ENCODE peak calls at places on chromosomes 3 and 15, in eight cellular contexts. One of them, this sample, is unnamed.

GRCh38 chr15:66796343-66796742 is 94.3 kb downstream of the SMAD6 start:
- DNase-seq in Peyer's patch: peak; percentile 7
- DNase-seq in breast epithelium: no peak
- DNase-seq in adrenal gland: no peak
- DNase-seq in spleen: no peak
- DNase-seq in heart left ventricle: no peak
- DNase-seq in tibial nerve: no peak
- DNase-seq in esophagus squamous epithelium: no peak
- DNase-seq in this sample: no peak

GRCh38 chr3:14240366-14240765 is 61.7 kb downstream of the LSM3 start:
- DNase-seq in heart left ventricle: no peak
- DNase-seq in esophagus squamous epithelium: no peak
- DNase-seq in breast epithelium: no peak
- DNase-seq in adrenal gland: no peak
- DNase-seq in spleen: no peak
- DNase-seq in tibial nerve: no peak
- DNase-seq in Peyer's patch: no peak
- DNase-seq in this sample: no peak

GRCh38 chr3:51581529-51581928 is 43.0 kb downstream of the RAD54L2 start:
- DNase-seq in spleen: no peak
- DNase-seq in esophagus squamous epithelium: no peak
- DNase-seq in tibial nerve: no peak
- DNase-seq in Peyer's patch: no peak
- DNase-seq in adrenal gland: peak; percentile 25
- DNase-seq in heart left ventricle: no peak
- DNase-seq in breast epithelium: no peak
- DNase-seq in this sample: no peak

GRCh38 chr15:31175484-31175883 is 74.0 kb upstream of the TRPM1 start:
- DNase-seq in spleen: no peak
- DNase-seq in esophagus squamous epithelium: no peak
- DNase-seq in Peyer's patch: no peak
- DNase-seq in tibial nerve: no peak
- DNase-seq in heart left ventricle: no peak
- DNase-seq in breast epithelium: no peak
- DNase-seq in adrenal gland: no peak
- DNase-seq in this sample: no peak

GRCh38 chr3:168495251-168495650 is 399.5 kb upstream of the GOLIM4 start:
- DNase-seq in heart left ventricle: no peak
- DNase-seq in adrenal gland: no peak
- DNase-seq in tibial nerve: no peak
- DNase-seq in Peyer's patch: no peak
- DNase-seq in spleen: no peak
- DNase-seq in esophagus squamous epithelium: no peak
- DNase-seq in breast epithelium: no peak
- DNase-seq in this sample: no peak

GRCh38 chr3:44019736-44020135 is 221.9 kb upstream of the TOPAZ1 start:
- DNase-seq in heart left ventricle: no peak
- DNase-seq in breast epithelium: no peak
- DNase-seq in tibial nerve: no peak
- DNase-seq in spleen: no peak
- DNase-seq in Peyer's patch: no peak
- DNase-seq in adrenal gland: no peak
- DNase-seq in esophagus squamous epithelium: no peak
- DNase-seq in this sample: no peak

GRCh38 chr3:150227839-150228238 is 180.3 kb upstream of the TSC22D2 start:
- DNase-seq in breast epithelium: no peak
- DNase-seq in adrenal gland: peak; percentile 44
- DNase-seq in Peyer's patch: peak; percentile 69
- DNase-seq in spleen: no peak
- DNase-seq in esophagus squamous epithelium: no peak
- DNase-seq in tibial nerve: peak; percentile 63
- DNase-seq in heart left ventricle: peak; percentile 32
- DNase-seq in this sample: peak; percentile 79

GRCh38 chr15:68584704-68585573 is 6.1 kb downstream of the CORO2B start:
- DNase-seq in adrenal gland: no peak
- DNase-seq in tibial nerve: no peak
- DNase-seq in esophagus squamous epithelium: no peak
- DNase-seq in Peyer's patch: no peak
- DNase-seq in heart left ventricle: no peak
- DNase-seq in breast epithelium: no peak
- DNase-seq in spleen: peak; percentile 27
- DNase-seq in this sample: no peak

GRCh38 chr3:187841552-187841951 is 96.3 kb upstream of the BCL6 start:
- DNase-seq in tibial nerve: no peak
- DNase-seq in Peyer's patch: no peak
- DNase-seq in breast epithelium: no peak
- DNase-seq in esophagus squamous epithelium: no peak
- DNase-seq in heart left ventricle: no peak
- DNase-seq in spleen: no peak
- DNase-seq in adrenal gland: peak; percentile 75
- DNase-seq in this sample: no peak

GRCh38 chr15:74443100-74443909 is 9.5 kb upstream of the SEMA7A start:
- DNase-seq in esophagus squamous epithelium: no peak
- DNase-seq in Peyer's patch: peak; percentile 23
- DNase-seq in heart left ventricle: no peak
- DNase-seq in spleen: peak; percentile 44
- DNase-seq in tibial nerve: no peak
- DNase-seq in adrenal gland: no peak
- DNase-seq in breast epithelium: no peak
- DNase-seq in this sample: no peak

GRCh38 chr15:70250208-70251201 is 152.8 kb upstream of the TLE3 start:
- DNase-seq in adrenal gland: no peak
- DNase-seq in tibial nerve: no peak
- DNase-seq in esophagus squamous epithelium: no peak
- DNase-seq in Peyer's patch: no peak
- DNase-seq in breast epithelium: no peak
- DNase-seq in heart left ventricle: no peak
- DNase-seq in spleen: peak; percentile 69
- DNase-seq in this sample: peak; percentile 79

DNA sequence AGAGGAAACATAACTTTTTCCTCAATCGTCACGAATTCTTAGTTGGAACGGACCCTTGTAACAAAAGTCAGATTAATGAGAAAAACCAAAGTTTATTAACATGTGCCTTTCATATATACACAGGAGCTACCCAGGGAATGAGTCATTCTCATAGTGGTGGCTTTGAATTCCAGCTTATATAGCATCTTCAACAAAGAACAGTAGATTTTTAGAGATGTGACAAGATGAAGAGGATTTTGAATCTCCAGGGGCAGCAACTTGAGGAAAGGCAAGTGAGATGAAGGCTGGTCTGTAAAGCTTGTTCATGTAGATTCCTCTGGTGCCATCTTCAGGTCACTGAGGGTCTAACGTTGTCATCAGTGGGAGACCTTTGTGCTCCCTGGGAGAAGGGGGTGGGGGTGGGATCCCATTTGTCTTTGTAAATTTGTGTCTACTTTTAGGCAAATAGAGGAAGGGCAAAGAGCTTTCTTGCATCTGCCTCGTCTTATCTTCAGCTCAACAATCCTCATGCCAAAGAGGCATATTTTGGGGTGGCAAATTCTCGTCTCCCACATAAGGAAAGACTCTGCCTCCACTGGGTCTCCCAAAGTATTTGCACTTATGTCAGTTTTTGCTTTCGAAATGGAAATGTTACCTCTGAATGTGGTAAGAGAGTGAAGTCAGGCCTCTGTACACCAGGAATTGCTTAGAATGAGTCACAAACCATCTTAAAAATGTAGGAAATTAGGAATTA is 29.5 kb downstream of the CLEC3B start:
- DNase-seq in esophagus squamous epithelium: no peak
- DNase-seq in Peyer's patch: no peak
- DNase-seq in tibial nerve: peak; percentile 38
- DNase-seq in breast epithelium: no peak
- DNase-seq in spleen: no peak
- DNase-seq in heart left ventricle: no peak
- DNase-seq in adrenal gland: no peak
- DNase-seq in this sample: no peak
- H3K4me3 ChIP-seq in esophagus squamous epithelium: no peak overlapping the region
- H3K4me3 ChIP-seq in Peyer's patch: no peak overlapping the region
- H3K4me3 ChIP-seq in tibial nerve: no peak overlapping the region
- H3K4me3 ChIP-seq in breast epithelium: no peak overlapping the region
- H3K4me3 ChIP-seq in spleen: no peak overlapping the region
- H3K4me3 ChIP-seq in heart left ventricle: no peak overlapping the region
- H3K4me3 ChIP-seq in adrenal gland: no peak overlapping the region
- H3K4me3 ChIP-seq in this sample: no peak overlapping the region

GRCh38 chr15:48603123-48603500 is 42.4 kb downstream of the FBN1 start:
- DNase-seq in heart left ventricle: no peak
- DNase-seq in tibial nerve: no peak
- DNase-seq in esophagus squamous epithelium: no peak
- DNase-seq in spleen: no peak
- DNase-seq in breast epithelium: no peak
- DNase-seq in Peyer's patch: no peak
- DNase-seq in adrenal gland: no peak
- DNase-seq in this sample: no peak
- TF ChIP-seq CTCF in heart left ventricle: no peak
- TF ChIP-seq CTCF in tibial nerve: no peak
- TF ChIP-seq CTCF in esophagus squamous epithelium: no peak
- TF ChIP-seq CTCF in spleen: no peak
- TF ChIP-seq CTCF in breast epithelium: no peak
- TF ChIP-seq CTCF in Peyer's patch: no peak
- TF ChIP-seq CTCF in adrenal gland: no peak
- TF ChIP-seq CTCF in this sample: no peak

GRCh38 chr3:30607032-30607833 is 832 bp downstream of the TGFBR2 start:
- DNase-seq in heart left ventricle: peak; percentile 85
- DNase-seq in adrenal gland: peak; percentile 71
- DNase-seq in spleen: peak; percentile 97
- DNase-seq in Peyer's patch: peak; percentile 94
- DNase-seq in esophagus squamous epithelium: peak; percentile 38
- DNase-seq in tibial nerve: peak; percentile 66
- DNase-seq in breast epithelium: peak; percentile 60
- DNase-seq in this sample: peak; percentile 95
- TF ChIP-seq POLR2A in heart left ventricle: no peak
- TF ChIP-seq POLR2A in adrenal gland: no peak
- TF ChIP-seq POLR2A in spleen: peak; percentile 87
- TF ChIP-seq POLR2A in Peyer's patch: peak; percentile 51
- TF ChIP-seq POLR2A in esophagus squamous epithelium: no peak
- TF ChIP-seq POLR2A in tibial nerve: peak; percentile 4
- TF ChIP-seq POLR2A in breast epithelium: peak; percentile 18
- TF ChIP-seq POLR2A in this sample: no peak

GRCh38 chr3:190121061-190121765 is 516 bp upstream of the P3H2 start:
- DNase-seq in spleen: no peak
- DNase-seq in breast epithelium: no peak
- DNase-seq in tibial nerve: no peak
- DNase-seq in esophagus squamous epithelium: no peak
- DNase-seq in Peyer's patch: no peak
- DNase-seq in heart left ventricle: no peak
- DNase-seq in adrenal gland: peak; percentile 26
- DNase-seq in this sample: no peak

GRCh38 chr3:190119734-190120133 is 963 bp downstream of the P3H2 start:
- DNase-seq in spleen: no peak
- DNase-seq in adrenal gland: no peak
- DNase-seq in Peyer's patch: no peak
- DNase-seq in tibial nerve: no peak
- DNase-seq in heart left ventricle: no peak
- DNase-seq in esophagus squamous epithelium: no peak
- DNase-seq in breast epithelium: no peak
- DNase-seq in this sample: no peak

GRCh38 chr3:190124067-190124466 is 3.4 kb upstream of the P3H2 start:
- DNase-seq in adrenal gland: no peak
- DNase-seq in esophagus squamous epithelium: no peak
- DNase-seq in spleen: no peak
- DNase-seq in heart left ventricle: no peak
- DNase-seq in Peyer's patch: no peak
- DNase-seq in breast epithelium: no peak
- DNase-seq in tibial nerve: no peak
- DNase-seq in this sample: no peak

GRCh38 chr3:190120161-190121060 is at the start of gene P3H2:
- DNase-seq in adrenal gland: peak; percentile 94
- DNase-seq in tibial nerve: peak; percentile 48
- DNase-seq in spleen: peak; percentile 89
- DNase-seq in breast epithelium: peak; percentile 79
- DNase-seq in heart left ventricle: peak; percentile 78
- DNase-seq in esophagus squamous epithelium: no peak
- DNase-seq in Peyer's patch: peak; percentile 73
- DNase-seq in this sample: peak; percentile 67

GRCh38 chr3:190122198-190122771 is 1.6 kb upstream of the P3H2 start:
- DNase-seq in Peyer's patch: no peak
- DNase-seq in spleen: no peak
- DNase-seq in heart left ventricle: no peak
- DNase-seq in adrenal gland: no peak
- DNase-seq in esophagus squamous epithelium: no peak
- DNase-seq in breast epithelium: peak; percentile 34
- DNase-seq in tibial nerve: no peak
- DNase-seq in this sample: no peak
- H3K4me3 ChIP-seq in Peyer's patch: no peak overlapping the region
- H3K4me3 ChIP-seq in spleen: no peak overlapping the region
- H3K4me3 ChIP-seq in heart left ventricle: no peak overlapping the region
- H3K4me3 ChIP-seq in adrenal gland: no peak overlapping the region
- H3K4me3 ChIP-seq in esophagus squamous epithelium: no peak overlapping the region
- H3K4me3 ChIP-seq in breast epithelium: peak overlapping the region; percentile 22
- H3K4me3 ChIP-seq in tibial nerve: no peak overlapping the region
- H3K4me3 ChIP-seq in this sample: no peak overlapping the region